ENCODE peak calls at places on chromosomes 4 and X, in nine cellular contexts. Q is body of pancreas; J is T-helper 9 cell; F is neuronal stem cell; K is T1000; G is activated effector memory CD4-positive, alpha-beta T cell treated with anti-CD3 and anti-CD28 coated beads, Interleukin-2, amount 50 U/mL, for 16 hours; S is KBM-7; C is NCI-H460; T is B cell. R is an unnamed sample.

GRCh38 chr4:174405923-174406322 is 116.4 kb downstream of the HPGD start:
- DNase-seq in Q (no peak), J (no peak), F (no peak), K (no peak), G (no peak), S (no peak), C (no peak), T (no peak), R (no peak)

GRCh38 chrX:66023726-66024467 is 16.0 kb downstream of the VSIG4 start:
- DNase-seq in Q (no peak), J (no peak), F (no peak), K (no peak), G (no peak), S (no peak), C (no peak), T (no peak), R (no peak)

GRCh38 chrX:15059488-15059887 is 186.3 kb downstream of the MOSPD2 start:
- DNase-seq in Q (no peak), J (no peak), F (no peak), K (no peak), G (no peak), S (no peak), C (no peak), T (no peak), R (no peak)

GRCh38 chr4:123952530-123953274 is 556.1 kb downstream of the SPRY1 start:
- DNase-seq in Q (no peak), J (no peak), F (no peak), K (no peak), G (no peak), S (no peak), C (no peak), T (no peak), R (no peak)

GRCh38 chr4:109365944-109366343 is 63.5 kb upstream of the COL25A1 start:
- DNase-seq in Q (no peak), J (no peak), F (no peak), K (no peak), G (no peak), S (no peak), C (no peak), T (no peak), R (no peak)

GRCh38 chr4:20086768-20087167 is 164.9 kb upstream of the SLIT2 start:
- DNase-seq in Q (no peak), J (no peak), F (no peak), K (no peak), G (no peak), S (no peak), C (peak), T (no peak), R (no peak)

GRCh38 chrX:18424482-18425198 is 768 bp upstream of the CDKL5 start:
- DNase-seq in Q (peak), J (peak), F (no peak), K (peak), G (peak), S (peak), C (peak), T (peak), R (no peak)

GRCh38 chr4:5780831-5781480 is 70.0 kb downstream of the EVC start:
- DNase-seq in Q (no peak), J (no peak), F (no peak), K (no peak), G (peak), S (no peak), C (no peak), T (no peak), R (no peak)

GRCh38 chrX:122196338-122196737 is 987.7 kb upstream of the GRIA3 start:
- DNase-seq in Q (no peak), J (no peak), F (no peak), K (no peak), G (no peak), S (no peak), C (no peak), T (no peak), R (no peak)

GRCh38 chr4:44727471-44727870 is 1.1 kb upstream of the GNPDA2 start:
- DNase-seq in Q (no peak), J (no peak), F (no peak), K (no peak), G (no peak), S (no peak), C (no peak), T (no peak), R (no peak)

GRCh38 chr4:56727150-56727549 is 46.1 kb upstream of the HOPX start:
- DNase-seq in Q (no peak), J (no peak), F (no peak), K (no peak), G (no peak), S (no peak), C (no peak), T (no peak), R (no peak)

GRCh38 chrX:68332156-68332823 is 101.0 kb downstream of the OPHN1 start:
- DNase-seq in Q (no peak), J (no peak), F (no peak), K (no peak), G (no peak), S (no peak), C (no peak), T (no peak), R (no peak)

GRCh38 chr4:38383646-38384121 is 280.3 kb upstream of the KLF3 start:
- DNase-seq in Q (no peak), J (no peak), F (no peak), K (no peak), G (no peak), S (no peak), C (no peak), T (no peak), R (no peak)

GRCh38 chr4:25677943-25678342 is 22.3 kb downstream of the SLC34A2 start:
- DNase-seq in Q (no peak), J (no peak), F (no peak), K (no peak), G (no peak), S (no peak), C (no peak), T (no peak), R (no peak)

GRCh38 chr4:182644326-182645050 is 272.7 kb downstream of the DCTD start:
- DNase-seq in Q (no peak), J (no peak), F (no peak), K (no peak), G (no peak), S (no peak), C (no peak), T (no peak), R (no peak)

GRCh38 chrX:20118065-20118824 is 1.5 kb upstream of the MAP7D2 start:
- DNase-seq in Q (peak), J (no peak), F (no peak), K (no peak), G (no peak), S (no peak), C (no peak), T (no peak), R (no peak)

GRCh38 chr4:86918539-86919072 is 16.2 kb upstream of the AFF1 start:
- DNase-seq in Q (no peak), J (no peak), F (no peak), K (no peak), G (no peak), S (no peak), C (no peak), T (no peak), R (no peak)

GRCh38 chrX:9789555-9789954 is 3.3 kb downstream of the SHROOM2 start:
- DNase-seq in Q (no peak), J (no peak), F (no peak), K (no peak), G (no peak), S (no peak), C (no peak), T (no peak), R (no peak)

GRCh38 chr4:124953059-124953850 is 240.7 kb upstream of the ANKRD50 start:
- DNase-seq in Q (no peak), J (no peak), F (no peak), K (no peak), G (no peak), S (no peak), C (no peak), T (no peak), R (no peak)

GRCh38 chr4:141899541-141899940 is 263.2 kb downstream of the IL15 start:
- DNase-seq in Q (no peak), J (no peak), F (no peak), K (no peak), G (no peak), S (no peak), C (no peak), T (no peak), R (no peak)

GRCh38 chr4:167868163-167868562 is 224.2 kb upstream of the ANXA10 start:
- DNase-seq in Q (no peak), J (no peak), F (no peak), K (no peak), G (no peak), S (no peak), C (no peak), T (no peak), R (no peak)

GRCh38 chr4:127685292-127685691 is 44.9 kb upstream of the SLC25A31 start:
- DNase-seq in Q (no peak), J (no peak), F (no peak), K (no peak), G (no peak), S (no peak), C (no peak), T (no peak), R (no peak)

R was measured in T47D.